ENCODE peak calls at places on chromosomes 13 and 19, in six cellular contexts. C is cardiac fibroblast, Q is bronchial epithelial cell, O is activated T-cell treated with anti-CD3 and anti-CD28 coated beads for 48 hours, A is HuH-7.5, T is tibial artery. Z is an unnamed sample.

GRCh38 chr19:34409189-34410164 is 5.3 kb downstream of the PDCD2L start:
- DNase-seq in C (no peak), Q (no peak), A (no peak), O (no peak), T (no peak), Z (no peak)

GRCh38 chr13:45238945-45239795 is 38.3 kb upstream of the KCTD4 start:
- DNase-seq in O (no peak), A (no peak), Q (peak), C (peak), T (no peak), Z (no peak)

GRCh38 chr13:45781553-45782326 is 69.8 kb downstream of the SIAH3 start:
- DNase-seq in C (peak), Q (peak), T (no peak), O (no peak), A (no peak), Z (no peak)

GRCh38 chr19:51971624-51972023 is 15.0 kb downstream of the ZNF350 start:
- DNase-seq in C (peak), Q (no peak), O (no peak), T (no peak), A (no peak), Z (no peak)

GRCh38 chr19:14183741-14184395 is 22.1 kb downstream of the ADGRL1 start:
- DNase-seq in Q (no peak), O (no peak), A (peak), T (no peak), C (no peak), Z (no peak)

GRCh38 chr13:30338331-30338851 is 31.0 kb upstream of the KATNAL1 start:
- DNase-seq in Q (peak), O (no peak), T (no peak), A (no peak), C (no peak), Z (peak)

GRCh38 chr13:57813641-57814040 is 182.1 kb downstream of the PCDH17 start:
- DNase-seq in O (no peak), Q (no peak), A (no peak), T (no peak), C (no peak), Z (no peak)

GRCh38 chr13:98780451-98780850 is 28.0 kb upstream of the SLC15A1 start:
- DNase-seq in C (peak), Q (no peak), O (no peak), T (no peak), A (no peak), Z (no peak)

GRCh38 chr13:62931901-62932883 is 1516.5 kb upstream of the PCDH20 start:
- DNase-seq in O (no peak), A (no peak), C (peak), Q (no peak), T (no peak), Z (no peak)

GRCh38 chr13:43269037-43269476 is 245.7 kb downstream of the DNAJC15 start:
- DNase-seq in Q (peak), T (no peak), A (no peak), O (no peak), C (peak), Z (peak)

GRCh38 chr19:55675661-55676354 is 782 bp downstream of the EPN1 start:
- DNase-seq in O (no peak), Q (peak), A (no peak), T (no peak), C (no peak), Z (no peak)

GRCh38 chr13:20505405-20506366 is 20.0 kb downstream of the CRYL1 start:
- DNase-seq in Q (peak), T (no peak), C (no peak), A (no peak), O (no peak), Z (no peak)

GRCh38 chr13:28819046-28819747 is 942 bp upstream of the MTUS2 start:
- DNase-seq in Q (peak), T (no peak), C (peak), O (no peak), A (no peak), Z (no peak)

GRCh38 chr19:50720181-50720920 is 749 bp upstream of the SHANK1 start:
- DNase-seq in T (no peak), C (no peak), O (no peak), A (no peak), Q (no peak), Z (no peak)

GRCh38 chr19:15551183-15552004 is 43.1 kb downstream of the CYP4F22 start:
- DNase-seq in O (peak), A (no peak), Q (no peak), C (peak), T (no peak), Z (peak)

GRCh38 chr13:21071894-21072293 is 10.5 kb upstream of the LATS2 start:
- DNase-seq in T (no peak), Q (no peak), A (no peak), O (no peak), C (peak), Z (no peak)

GRCh38 chr13:51451467-51452390 is 1.1 kb downstream of the INTS6 start:
- DNase-seq in C (peak), T (peak), Q (peak), O (peak), A (peak), Z (peak)

GRCh38 chr13:44159633-44160279 is 213.9 kb upstream of the SERP2 start:
- DNase-seq in T (no peak), Q (peak), A (no peak), C (peak), O (no peak), Z (peak)

GRCh38 chr19:22144394-22144793 is 52.4 kb downstream of the ZNF676 start:
- DNase-seq in O (no peak), Q (no peak), T (no peak), A (no peak), C (peak), Z (no peak)

GRCh38 chr13:112065521-112065866 is 1.5 kb upstream of the SOX1 start:
- DNase-seq in C (no peak), O (no peak), Q (no peak), T (no peak), A (no peak), Z (no peak)